ENCODE peak calls at places on chromosomes 11 and 22, in six cellular contexts. One of them, this sample, is unnamed.

GRCh38 chr11:34299284-34299961 is 58.4 kb downstream of the ABTB2 start:
- DNase-seq in kidney epithelial cell: no peak
- DNase-seq in T-helper 2 cell: no peak
- DNase-seq in mammary epithelial cell: no peak
- DNase-seq in T-cell: no peak
- DNase-seq in thoracic aorta: no peak
- DNase-seq in this sample: no peak

GRCh38 chr11:123404626-123405025 is 25.4 kb upstream of the GRAMD1B start:
- DNase-seq in kidney epithelial cell: no peak
- DNase-seq in T-helper 2 cell: no peak
- DNase-seq in mammary epithelial cell: peak
- DNase-seq in T-cell: no peak
- DNase-seq in thoracic aorta: no peak
- DNase-seq in this sample: no peak

GRCh38 chr11:29328961-29329441 is 687.8 kb downstream of the KCNA4 start:
- DNase-seq in kidney epithelial cell: no peak
- DNase-seq in T-helper 2 cell: no peak
- DNase-seq in mammary epithelial cell: peak
- DNase-seq in T-cell: no peak
- DNase-seq in thoracic aorta: no peak
- DNase-seq in this sample: no peak

GRCh38 chr11:64291746-64292457 is 800 bp downstream of the KCNK4 start:
- DNase-seq in kidney epithelial cell: no peak
- DNase-seq in T-helper 2 cell: no peak
- DNase-seq in mammary epithelial cell: no peak
- DNase-seq in T-cell: no peak
- DNase-seq in thoracic aorta: no peak
- DNase-seq in this sample: no peak

GRCh38 chr11:7020183-7020917 is at the start of the genes NLRP14 and ZNF214:
- DNase-seq in kidney epithelial cell: peak
- DNase-seq in T-helper 2 cell: no peak
- DNase-seq in mammary epithelial cell: peak
- DNase-seq in T-cell: no peak
- DNase-seq in thoracic aorta: peak
- DNase-seq in this sample: peak

GRCh38 chr22:42974223-42974622 is 40.7 kb downstream of the PACSIN2 start:
- DNase-seq in kidney epithelial cell: no peak
- DNase-seq in T-helper 2 cell: no peak
- DNase-seq in mammary epithelial cell: no peak
- DNase-seq in T-cell: no peak
- DNase-seq in thoracic aorta: no peak
- DNase-seq in this sample: no peak

GRCh38 chr11:33065445-33066178 is 26.2 kb downstream of the TCP11L1 start:
- DNase-seq in kidney epithelial cell: peak
- DNase-seq in T-helper 2 cell: peak
- DNase-seq in mammary epithelial cell: peak
- DNase-seq in T-cell: peak
- DNase-seq in thoracic aorta: no peak
- DNase-seq in this sample: peak

GRCh38 chr11:87425391-87425790 is 387.7 kb downstream of the TMEM135 start:
- DNase-seq in kidney epithelial cell: no peak
- DNase-seq in T-helper 2 cell: no peak
- DNase-seq in mammary epithelial cell: peak
- DNase-seq in T-cell: no peak
- DNase-seq in thoracic aorta: no peak
- DNase-seq in this sample: no peak

GRCh38 chr22:40019100-40019499 is 24.3 kb downstream of the FAM83F start:
- DNase-seq in kidney epithelial cell: no peak
- DNase-seq in T-helper 2 cell: no peak
- DNase-seq in mammary epithelial cell: peak
- DNase-seq in T-cell: no peak
- DNase-seq in thoracic aorta: no peak
- DNase-seq in this sample: no peak

GRCh38 chr11:31910950-31911576 is 99.9 kb upstream of the PAX6 start:
- DNase-seq in kidney epithelial cell: no peak
- DNase-seq in T-helper 2 cell: no peak
- DNase-seq in mammary epithelial cell: no peak
- DNase-seq in T-cell: no peak
- DNase-seq in thoracic aorta: no peak
- DNase-seq in this sample: no peak

GRCh38 chr11:6681949-6682348 is 1.2 kb downstream of the MRPL17 start:
- DNase-seq in kidney epithelial cell: no peak
- DNase-seq in T-helper 2 cell: no peak
- DNase-seq in mammary epithelial cell: peak
- DNase-seq in T-cell: no peak
- DNase-seq in thoracic aorta: no peak
- DNase-seq in this sample: no peak

GRCh38 chr11:121829159-121829643 is 286.8 kb downstream of the BLID start:
- DNase-seq in kidney epithelial cell: peak
- DNase-seq in T-helper 2 cell: no peak
- DNase-seq in mammary epithelial cell: peak
- DNase-seq in T-cell: no peak
- DNase-seq in thoracic aorta: peak
- DNase-seq in this sample: peak

GRCh38 chr11:63212742-63213141 is 30.7 kb downstream of the SLC22A25 start:
- DNase-seq in kidney epithelial cell: no peak
- DNase-seq in T-helper 2 cell: no peak
- DNase-seq in mammary epithelial cell: peak
- DNase-seq in T-cell: no peak
- DNase-seq in thoracic aorta: no peak
- DNase-seq in this sample: no peak

GRCh38 chr11:124740277-124740882 is 638 bp downstream of the NRGN start:
- DNase-seq in kidney epithelial cell: no peak
- DNase-seq in T-helper 2 cell: no peak
- DNase-seq in mammary epithelial cell: peak
- DNase-seq in T-cell: peak
- DNase-seq in thoracic aorta: no peak
- DNase-seq in this sample: peak

GRCh38 chr11:134479206-134479955 is 67.3 kb upstream of the B3GAT1 start:
- DNase-seq in kidney epithelial cell: no peak
- DNase-seq in T-helper 2 cell: no peak
- DNase-seq in mammary epithelial cell: no peak
- DNase-seq in T-cell: no peak
- DNase-seq in thoracic aorta: no peak
- DNase-seq in this sample: no peak

GRCh38 chr22:31748490-31748889 is 1.4 kb downstream of the PRR14L start:
- DNase-seq in kidney epithelial cell: no peak
- DNase-seq in T-helper 2 cell: no peak
- DNase-seq in mammary epithelial cell: no peak
- DNase-seq in T-cell: no peak
- DNase-seq in thoracic aorta: no peak
- DNase-seq in this sample: no peak